ENCODE peak calls at places on chromosome 18, in five cellular contexts. E is Right ventricle myocardium superior; H is caudate nucleus; V is effector CD4-positive, alpha-beta T cell; T is CD8-positive, alpha-beta memory T cell. F is an unnamed sample.

GRCh38 chr18:48238206-48238605 is 171.0 kb downstream of the ZBTB7C start:
- DNase-seq in T (no peak), V (no peak), H (no peak), E (no peak), F (no peak)

GRCh38 chr18:39675358-39675757 is 2109.8 kb upstream of the CELF4 start:
- DNase-seq in E (no peak), T (no peak), V (no peak), H (no peak), F (no peak)

GRCh38 chr18:54284967-54285785 is 15.9 kb downstream of the POLI start:
- DNase-seq in E (peak), H (no peak), V (no peak), T (peak), F (peak)

GRCh38 chr18:48787523-48788151 is 163.1 kb downstream of the SMAD7 start:
- DNase-seq in T (no peak), E (peak), V (no peak), H (peak), F (no peak)

GRCh38 chr18:58654896-58655614 is 16.2 kb upstream of the MALT1 start:
- DNase-seq in T (no peak), V (no peak), E (no peak), H (no peak), F (no peak)

GRCh38 chr18:13500227-13500865 is 226.0 kb downstream of the FAM210A start:
- DNase-seq in T (no peak), V (no peak), E (peak), H (peak), F (no peak)

GRCh38 chr18:60555629-60556028 is 183.1 kb upstream of the MC4R start:
- DNase-seq in T (no peak), H (no peak), V (no peak), E (no peak), F (no peak)

GRCh38 chr18:70920840-70921374 is 632.1 kb downstream of the SOCS6 start:
- DNase-seq in E (no peak), V (no peak), T (no peak), H (no peak), F (no peak)

GRCh38 chr18:54388203-54389142 is 30.8 kb downstream of the C18orf54 start:
- DNase-seq in H (no peak), T (no peak), V (no peak), E (no peak), F (no peak)

GRCh38 chr18:35854095-35854494 is 118.4 kb upstream of the RMP24 start:
- DNase-seq in E (no peak), H (no peak), V (no peak), T (no peak), F (no peak)

GRCh38 chr18:22467760-22468553 is 50.2 kb upstream of the CTAGE1 start:
- DNase-seq in E (no peak), V (no peak), T (no peak), H (no peak), F (no peak)